ENCODE peak calls at places on chromosome 10, in nine cellular contexts. W is NCI-H510A treated with DMSO at 0.1 percent for 48 hours; A is right lobe of liver; J is effector memory CD4-positive, alpha-beta T cell; V is upper lobe of right lung; O is RKO; H is A172; T is left ventricle myocardium superior; R is neural crest cell. C is an unnamed sample.

GRCh38 chr10:11625019-11625735 is 13.7 kb upstream of the USP6NL start:
- DNase-seq in V (no peak), H (no peak), T (no peak), A (no peak), W (no peak), O (no peak), R (no peak), J (no peak), C (no peak)

GRCh38 chr10:123236122-123236521 is 81.9 kb downstream of the BUB3 start:
- DNase-seq in V (no peak), J (no peak), R (no peak), W (no peak), O (no peak), A (no peak), H (no peak), T (no peak), C (peak)

GRCh38 chr10:70649526-70649925 is 22.8 kb upstream of the ADAMTS14 start:
- DNase-seq in W (no peak), A (no peak), R (no peak), H (peak), V (no peak), T (no peak), J (no peak), O (peak), C (no peak)

GRCh38 chr10:130748409-130749057 is 563.0 kb downstream of the TCERG1L start:
- DNase-seq in H (no peak), O (no peak), R (no peak), V (peak), J (no peak), W (no peak), A (no peak), T (no peak), C (no peak)

GRCh38 chr10:24617771-24618396 is 105.8 kb downstream of the ARHGAP21 start:
- DNase-seq in H (peak), J (peak), A (no peak), O (peak), T (peak), W (no peak), V (peak), R (peak), C (peak)

GRCh38 chr10:86599041-86599440 is 55.3 kb upstream of the OPN4 start:
- DNase-seq in O (no peak), H (no peak), T (no peak), R (no peak), J (no peak), V (no peak), W (no peak), A (no peak), C (no peak)

GRCh38 chr10:104327745-104328635 is 10.3 kb downstream of the ITPRIP start:
- DNase-seq in W (no peak), H (peak), R (peak), O (no peak), T (peak), J (no peak), A (no peak), V (no peak), C (peak)

GRCh38 chr10:78706986-78707500 is 361.7 kb upstream of the ZMIZ1 start:
- DNase-seq in R (no peak), H (no peak), T (no peak), J (no peak), V (no peak), A (no peak), W (no peak), O (no peak), C (no peak)

GRCh38 chr10:4344544-4344994 is 481.4 kb upstream of the AKR1E2 start:
- DNase-seq in A (no peak), V (peak), R (no peak), W (no peak), T (peak), J (no peak), O (peak), H (peak), C (no peak)

GRCh38 chr10:71265201-71265575 is 52.8 kb downstream of the UNC5B start:
- DNase-seq in H (no peak), A (no peak), T (peak), O (no peak), V (no peak), J (no peak), W (no peak), R (no peak), C (no peak)

GRCh38 chr10:6215241-6215640 is 12.5 kb downstream of the PFKFB3 start:
- DNase-seq in W (no peak), V (no peak), A (no peak), J (no peak), T (peak), R (no peak), O (no peak), H (no peak), C (no peak)

GRCh38 chr10:23540401-23540800 is 101.5 kb downstream of the OTUD1 start:
- DNase-seq in W (no peak), A (no peak), O (no peak), T (no peak), J (no peak), H (no peak), R (no peak), V (no peak), C (no peak)

GRCh38 chr10:96387601-96388000 is 28.8 kb upstream of the OPALIN start:
- DNase-seq in R (no peak), W (no peak), J (no peak), V (no peak), T (no peak), A (no peak), H (no peak), O (no peak), C (no peak)

GRCh38 chr10:7186387-7187032 is 224.3 kb downstream of the SFMBT2 start:
- DNase-seq in A (no peak), H (peak), O (peak), J (no peak), V (no peak), R (no peak), T (no peak), W (no peak), C (no peak)

GRCh38 chr10:3397231-3397630 is 224.6 kb upstream of the PITRM1 start:
- DNase-seq in T (no peak), W (no peak), J (no peak), A (no peak), O (peak), V (no peak), H (peak), R (no peak), C (no peak)

GRCh38 chr10:113953505-113954272 is 90.0 kb upstream of the ADRB1 start:
- DNase-seq in W (no peak), T (no peak), J (no peak), O (peak), A (no peak), R (no peak), H (no peak), V (no peak), C (no peak)

GRCh38 chr10:69802424-69803161 is 887 bp downstream of the COL13A1 start:
- DNase-seq in V (no peak), H (no peak), W (peak), T (peak), A (no peak), J (no peak), O (no peak), R (peak), C (peak)

GRCh38 chr10:79105164-79105739 is 36.5 kb downstream of the ZMIZ1 start:
- DNase-seq in R (no peak), A (no peak), O (no peak), V (no peak), H (no peak), T (no peak), W (peak), J (no peak), C (peak)

GRCh38 chr10:91381562-91381923 is 28.6 kb upstream of the HECTD2 start:
- DNase-seq in W (no peak), J (no peak), V (no peak), R (peak), H (no peak), A (no peak), T (peak), O (no peak), C (no peak)

GRCh38 chr10:51879238-51879637 is 179.8 kb upstream of the CSTF2T start:
- DNase-seq in J (no peak), T (no peak), V (no peak), O (peak), A (no peak), R (no peak), H (peak), W (no peak), C (no peak)

GRCh38 chr10:99695761-99696160 is 36.2 kb downstream of the COX15 start:
- DNase-seq in J (no peak), H (no peak), V (no peak), A (no peak), R (no peak), T (no peak), O (no peak), W (no peak), C (no peak)

GRCh38 chr10:102410427-102411073 is 8.0 kb downstream of the PSD start:
- DNase-seq in V (peak), H (no peak), T (no peak), J (no peak), W (no peak), A (no peak), O (no peak), R (peak), C (peak)

GRCh38 chr10:74189999-74190421 is 39.0 kb downstream of the ADK start:
- DNase-seq in O (no peak), J (no peak), A (no peak), T (no peak), R (no peak), H (peak), V (no peak), W (peak), C (no peak)

GRCh38 chr10:119723161-119723560 is 2.7 kb upstream of the INPP5F start:
- DNase-seq in R (no peak), A (no peak), J (no peak), T (no peak), W (no peak), O (no peak), H (no peak), V (no peak), C (no peak)

C was measured in H7.